ENCODE peak calls at places on chromosome 13, in eight cellular contexts. One of them, this sample, is unnamed.

GRCh38 chr13:43878897-43879322 is 630 bp downstream of the CCDC122 start:
- DNase-seq in ovary: peak; percentile 67
- DNase-seq in right lobe of liver: peak; percentile 86
- DNase-seq in A549: peak; percentile 41
- DNase-seq in body of pancreas: peak; percentile 62
- DNase-seq in breast epithelium: peak; percentile 40
- DNase-seq in IMR-90: peak; percentile 81
- DNase-seq in Peyer's patch: no peak
- DNase-seq in this sample: peak; percentile 88

GRCh38 chr13:111525320-111526118 is 205.1 kb downstream of the TEX29 start:
- DNase-seq in body of pancreas: no peak
- DNase-seq in A549: no peak
- DNase-seq in ovary: no peak
- DNase-seq in breast epithelium: no peak
- DNase-seq in IMR-90: no peak
- DNase-seq in Peyer's patch: no peak
- DNase-seq in right lobe of liver: no peak
- DNase-seq in this sample: no peak

GRCh38 chr13:113991191-113991669 is 17.4 kb upstream of the C13orf46 start:
- DNase-seq in body of pancreas: no peak
- DNase-seq in IMR-90: no peak
- DNase-seq in breast epithelium: no peak
- DNase-seq in ovary: no peak
- DNase-seq in right lobe of liver: peak; percentile 9
- DNase-seq in Peyer's patch: no peak
- DNase-seq in A549: no peak
- DNase-seq in this sample: no peak

GRCh38 chr13:112601351-112601750 is 13.4 kb upstream of the TUBGCP3 start:
- DNase-seq in right lobe of liver: no peak
- DNase-seq in body of pancreas: no peak
- DNase-seq in Peyer's patch: no peak
- DNase-seq in ovary: no peak
- DNase-seq in IMR-90: no peak
- DNase-seq in A549: no peak
- DNase-seq in breast epithelium: no peak
- DNase-seq in this sample: no peak

GRCh38 chr13:33518442-33518841 is 232.9 kb upstream of the STARD13 start:
- DNase-seq in A549: no peak
- DNase-seq in IMR-90: no peak
- DNase-seq in ovary: no peak
- DNase-seq in Peyer's patch: no peak
- DNase-seq in right lobe of liver: no peak
- DNase-seq in breast epithelium: no peak
- DNase-seq in body of pancreas: no peak
- DNase-seq in this sample: no peak

GRCh38 chr13:35475960-35476943 is at the start of gene MAB21L1:
- DNase-seq in Peyer's patch: no peak
- DNase-seq in ovary: no peak
- DNase-seq in body of pancreas: no peak
- DNase-seq in A549: no peak
- DNase-seq in breast epithelium: peak; percentile 49
- DNase-seq in IMR-90: peak; percentile 19
- DNase-seq in right lobe of liver: no peak
- DNase-seq in this sample: peak; percentile 26

GRCh38 chr13:111531505-111531904 is 211.1 kb downstream of the TEX29 start:
- DNase-seq in right lobe of liver: no peak
- DNase-seq in A549: no peak
- DNase-seq in breast epithelium: no peak
- DNase-seq in ovary: no peak
- DNase-seq in Peyer's patch: no peak
- DNase-seq in IMR-90: peak; percentile 0
- DNase-seq in body of pancreas: no peak
- DNase-seq in this sample: no peak

GRCh38 chr13:67736646-67737420 is 506.7 kb upstream of the PCDH9 start:
- DNase-seq in right lobe of liver: no peak
- DNase-seq in A549: peak; percentile 0
- DNase-seq in body of pancreas: no peak
- DNase-seq in breast epithelium: no peak
- DNase-seq in IMR-90: peak; percentile 68
- DNase-seq in ovary: no peak
- DNase-seq in Peyer's patch: no peak
- DNase-seq in this sample: peak; percentile 5

GRCh38 chr13:112752711-112753541 is 63.1 kb downstream of the ATP11A start:
- DNase-seq in IMR-90: no peak
- DNase-seq in breast epithelium: no peak
- DNase-seq in body of pancreas: no peak
- DNase-seq in Peyer's patch: no peak
- DNase-seq in A549: no peak
- DNase-seq in ovary: no peak
- DNase-seq in right lobe of liver: no peak
- DNase-seq in this sample: no peak

GRCh38 chr13:35481777-35482176 is 5.3 kb upstream of the MAB21L1 start:
- DNase-seq in Peyer's patch: no peak
- DNase-seq in right lobe of liver: no peak
- DNase-seq in breast epithelium: no peak
- DNase-seq in body of pancreas: no peak
- DNase-seq in A549: no peak
- DNase-seq in IMR-90: no peak
- DNase-seq in ovary: no peak
- DNase-seq in this sample: no peak

GRCh38 chr13:92833071-92833470 is 393.5 kb upstream of the GPC6 start:
- DNase-seq in breast epithelium: no peak
- DNase-seq in right lobe of liver: no peak
- DNase-seq in IMR-90: peak; percentile 76
- DNase-seq in Peyer's patch: no peak
- DNase-seq in ovary: no peak
- DNase-seq in body of pancreas: no peak
- DNase-seq in A549: no peak
- DNase-seq in this sample: no peak

GRCh38 chr13:93460005-93460404 is 233.4 kb downstream of the GPC6 start:
- DNase-seq in breast epithelium: no peak
- DNase-seq in body of pancreas: no peak
- DNase-seq in A549: no peak
- DNase-seq in ovary: no peak
- DNase-seq in Peyer's patch: no peak
- DNase-seq in right lobe of liver: no peak
- DNase-seq in IMR-90: no peak
- DNase-seq in this sample: no peak

DNA sequence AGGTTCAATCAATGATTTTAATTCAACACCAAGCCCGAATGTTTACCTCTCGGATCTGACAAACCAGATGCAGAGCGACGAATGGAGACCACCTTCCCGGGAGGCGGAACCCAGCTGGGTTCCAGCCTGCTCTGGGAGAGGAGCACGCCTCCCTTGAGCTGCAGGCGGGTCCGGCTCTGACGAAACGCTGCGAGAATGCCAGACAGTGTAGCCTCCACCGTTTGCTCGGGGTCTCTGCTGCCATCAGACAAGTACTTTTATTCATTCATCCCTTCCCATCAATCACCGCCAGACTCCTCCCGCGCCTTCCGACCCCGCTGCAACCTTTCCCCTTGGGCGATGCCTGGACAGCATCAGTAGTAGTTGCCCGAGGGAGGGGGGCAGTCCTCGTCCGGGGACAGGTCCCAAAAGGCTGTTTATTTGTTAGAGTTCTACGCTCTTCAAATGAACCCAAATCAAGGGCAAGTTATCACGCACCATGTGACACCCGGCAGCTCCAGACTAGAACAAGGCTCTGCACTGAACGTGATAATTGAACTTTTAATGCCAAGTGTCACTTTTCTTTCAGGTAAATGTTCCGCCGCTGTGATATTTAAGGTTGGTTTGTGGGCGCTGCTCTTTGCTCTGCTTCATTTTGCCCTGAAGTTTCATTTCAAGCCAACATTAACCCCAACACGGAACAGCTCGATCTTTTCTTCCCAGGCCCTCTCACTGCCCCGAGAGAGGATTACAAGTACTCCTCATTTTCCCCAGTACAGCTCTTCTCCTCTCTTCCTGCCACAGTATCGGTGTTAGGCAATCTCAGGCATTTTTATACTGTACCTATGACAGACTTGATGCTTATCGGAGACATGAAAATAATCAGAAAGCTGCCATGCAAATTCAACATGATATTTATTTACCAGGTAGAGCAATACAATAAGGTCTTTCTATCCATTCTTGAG is 992 bp upstream of the EDNRB start:
- DNase-seq in ovary: peak; percentile 46
- DNase-seq in right lobe of liver: peak; percentile 55
- DNase-seq in A549: peak; percentile 5
- DNase-seq in body of pancreas: peak; percentile 23
- DNase-seq in Peyer's patch: peak; percentile 53
- DNase-seq in breast epithelium: no peak
- DNase-seq in IMR-90: peak; percentile 15
- DNase-seq in this sample: peak; percentile 42
- H3K4me3 ChIP-seq in ovary: peak overlapping the region; percentile 47
- H3K4me3 ChIP-seq in right lobe of liver: peak overlapping the region; percentile 36
- H3K4me3 ChIP-seq in A549: peak overlapping the region; percentile 38
- H3K4me3 ChIP-seq in body of pancreas: no peak overlapping the region
- H3K4me3 ChIP-seq in Peyer's patch: peak overlapping the region; percentile 36
- H3K4me3 ChIP-seq in breast epithelium: peak overlapping the region; percentile 59
- H3K4me3 ChIP-seq in IMR-90: peak overlapping the region; percentile 58
- H3K4me3 ChIP-seq in this sample: no peak overlapping the region

DNA sequence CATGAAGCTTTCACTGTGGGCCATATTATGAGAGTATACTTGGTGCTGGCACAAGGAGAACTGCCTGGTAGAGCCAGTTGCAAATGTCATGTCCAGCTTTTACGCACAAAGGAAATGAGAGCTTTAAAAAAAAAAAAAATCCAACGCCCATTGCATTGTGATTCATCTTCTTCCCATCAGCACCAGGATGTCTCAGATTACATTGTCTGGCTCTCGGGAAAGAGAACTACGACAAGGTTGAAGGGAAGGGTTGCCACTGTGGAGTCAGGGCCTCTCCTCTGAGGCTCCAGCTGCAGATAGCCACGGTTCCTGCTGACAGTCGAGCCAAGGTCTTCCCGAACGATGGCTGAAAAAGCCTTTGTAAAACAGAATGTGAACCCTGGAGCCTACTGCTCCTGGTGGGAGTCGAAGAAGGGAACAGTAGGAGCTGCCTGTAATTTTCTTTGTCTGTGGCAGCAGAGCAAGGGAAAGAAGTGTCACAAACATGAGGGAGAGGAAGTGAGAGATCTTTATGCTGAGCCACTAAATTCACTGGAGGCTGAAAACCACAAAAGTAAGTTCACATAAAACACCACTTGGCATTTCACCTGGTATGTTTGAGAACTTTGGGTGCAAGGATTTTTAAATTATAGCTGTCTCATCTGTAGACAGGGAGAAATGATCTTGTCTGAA is 704.7 kb downstream of the DIAPH3 start:
- DNase-seq in A549: no peak
- DNase-seq in ovary: no peak
- DNase-seq in IMR-90: peak; percentile 85
- DNase-seq in breast epithelium: no peak
- DNase-seq in Peyer's patch: no peak
- DNase-seq in right lobe of liver: no peak
- DNase-seq in body of pancreas: no peak
- DNase-seq in this sample: peak; percentile 74
- TF ChIP-seq POLR2A in A549: no peak
- TF ChIP-seq POLR2A in ovary: no peak
- TF ChIP-seq POLR2A in IMR-90: peak; percentile 29
- TF ChIP-seq POLR2A in breast epithelium: no peak
- TF ChIP-seq POLR2A in Peyer's patch: no peak
- TF ChIP-seq POLR2A in right lobe of liver: no peak
- TF ChIP-seq POLR2A in body of pancreas: no peak
- TF ChIP-seq POLR2A in this sample: no peak

DNA sequence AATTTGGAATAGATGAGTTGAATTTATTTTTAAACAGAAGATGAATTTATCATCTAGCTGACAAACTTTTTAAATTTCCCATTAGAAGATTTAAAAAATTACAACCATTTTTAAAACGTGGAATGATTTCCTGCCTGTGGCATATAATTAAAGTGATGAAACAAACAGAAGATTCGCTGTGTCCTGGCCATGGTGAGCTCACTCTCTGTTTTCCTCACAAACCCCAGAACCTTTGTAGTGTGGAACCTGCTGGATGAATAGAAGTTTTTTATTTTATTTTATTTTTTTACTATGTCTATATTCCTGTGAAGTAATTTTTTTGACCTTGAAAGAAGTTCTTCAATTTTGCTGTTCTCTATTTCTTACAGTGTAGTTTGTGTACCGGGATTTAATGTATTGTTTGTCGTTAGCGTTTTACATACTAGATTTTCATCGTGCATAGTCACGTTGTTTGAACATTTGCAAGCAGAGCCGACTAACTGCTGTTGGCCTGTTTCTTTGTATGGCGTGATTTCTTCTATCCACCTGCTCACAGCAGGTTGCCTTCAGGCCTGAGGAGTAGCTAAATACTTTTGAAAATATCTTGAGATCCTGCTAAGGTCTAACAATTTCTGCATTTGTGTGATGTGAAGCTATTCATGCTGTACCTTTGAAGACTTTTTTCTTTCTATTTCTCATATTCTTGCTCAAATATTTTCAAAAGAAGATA is 149.2 kb downstream of the GGACT start:
- DNase-seq in breast epithelium: no peak
- DNase-seq in right lobe of liver: no peak
- DNase-seq in A549: no peak
- DNase-seq in body of pancreas: no peak
- DNase-seq in Peyer's patch: no peak
- DNase-seq in ovary: no peak
- DNase-seq in IMR-90: no peak
- DNase-seq in this sample: no peak
- H3K4me3 ChIP-seq in breast epithelium: no peak overlapping the region
- H3K4me3 ChIP-seq in right lobe of liver: no peak overlapping the region
- H3K4me3 ChIP-seq in A549: no peak overlapping the region
- H3K4me3 ChIP-seq in body of pancreas: no peak overlapping the region
- H3K4me3 ChIP-seq in Peyer's patch: no peak overlapping the region
- H3K4me3 ChIP-seq in ovary: no peak overlapping the region
- H3K4me3 ChIP-seq in IMR-90: no peak overlapping the region
- H3K4me3 ChIP-seq in this sample: no peak overlapping the region

GRCh38 chr13:44915962-44916361 is 73.3 kb downstream of the NUFIP1 start:
- DNase-seq in breast epithelium: no peak
- DNase-seq in IMR-90: no peak
- DNase-seq in Peyer's patch: no peak
- DNase-seq in A549: no peak
- DNase-seq in ovary: no peak
- DNase-seq in body of pancreas: no peak
- DNase-seq in right lobe of liver: no peak
- DNase-seq in this sample: no peak

GRCh38 chr13:44919103-44919804 is 70.0 kb downstream of the NUFIP1 start:
- DNase-seq in IMR-90: no peak
- DNase-seq in ovary: no peak
- DNase-seq in Peyer's patch: no peak
- DNase-seq in right lobe of liver: no peak
- DNase-seq in body of pancreas: no peak
- DNase-seq in A549: no peak
- DNase-seq in breast epithelium: no peak
- DNase-seq in this sample: no peak

GRCh38 chr13:44917589-44918322 is 71.5 kb downstream of the NUFIP1 start:
- DNase-seq in Peyer's patch: peak; percentile 97
- DNase-seq in right lobe of liver: peak; percentile 96
- DNase-seq in ovary: peak; percentile 98
- DNase-seq in IMR-90: peak; percentile 97
- DNase-seq in body of pancreas: peak; percentile 97
- DNase-seq in A549: peak; percentile 64
- DNase-seq in breast epithelium: peak; percentile 94
- DNase-seq in this sample: peak; percentile 99

GRCh38 chr13:44920013-44920412 is 69.3 kb downstream of the NUFIP1 start:
- DNase-seq in body of pancreas: no peak
- DNase-seq in ovary: no peak
- DNase-seq in IMR-90: no peak
- DNase-seq in Peyer's patch: no peak
- DNase-seq in A549: no peak
- DNase-seq in right lobe of liver: no peak
- DNase-seq in breast epithelium: no peak
- DNase-seq in this sample: no peak

GRCh38 chr13:44918323-44919102 is 70.8 kb downstream of the NUFIP1 start:
- DNase-seq in IMR-90: peak; percentile 97
- DNase-seq in ovary: peak; percentile 89
- DNase-seq in Peyer's patch: peak; percentile 90
- DNase-seq in breast epithelium: peak; percentile 88
- DNase-seq in body of pancreas: peak; percentile 90
- DNase-seq in A549: peak; percentile 51
- DNase-seq in right lobe of liver: peak; percentile 91
- DNase-seq in this sample: peak; percentile 97
- TF ChIP-seq POLR2A in IMR-90: peak; percentile 9
- TF ChIP-seq POLR2A in ovary: peak; percentile 12
- TF ChIP-seq POLR2A in Peyer's patch: peak; percentile 31
- TF ChIP-seq POLR2A in breast epithelium: no peak
- TF ChIP-seq POLR2A in body of pancreas: peak; percentile 80
- TF ChIP-seq POLR2A in A549: peak; percentile 47
- TF ChIP-seq POLR2A in right lobe of liver: peak; percentile 71
- TF ChIP-seq POLR2A in this sample: no peak